ENCODE peak calls at places on chromosomes 11 and 22, in eight cellular contexts. P, U, X, N, C, A, S and E are unnamed samples.

GRCh38 chr22:45462034-45462655 is 40.5 kb upstream of the FBLN1 start:
- DNase-seq in P (no peak), U (no peak), X (no peak), N (no peak), C (no peak), A (peak), S (no peak), E (no peak)

GRCh38 chr22:45863981-45864751 is 112.8 kb downstream of the WNT7B start:
- DNase-seq in P (peak), U (peak), X (peak), N (peak), C (peak), A (peak), S (peak), E (peak)

GRCh38 chr11:20050551-20051333 is 109.5 kb downstream of the DBX1 start:
- DNase-seq in P (no peak), U (peak), X (no peak), N (no peak), C (no peak), A (peak), S (peak), E (no peak)

GRCh38 chr22:46484861-46485595 is 52.4 kb downstream of the CELSR1 start:
- DNase-seq in P (no peak), U (no peak), X (no peak), N (peak), C (no peak), A (no peak), S (peak), E (no peak)

GRCh38 chr22:35426801-35427140 is 26.8 kb downstream of the MCM5 start:
- DNase-seq in P (no peak), U (no peak), X (no peak), N (no peak), C (no peak), A (peak), S (no peak), E (no peak)

GRCh38 chr11:112961146-112961668 is at the start of gene NCAM1:
- DNase-seq in P (peak), U (peak), X (peak), N (peak), C (peak), A (peak), S (peak), E (peak)

GRCh38 chr22:33299245-33299956 is 241.2 kb upstream of the SYN3 start:
- DNase-seq in P (no peak), U (no peak), X (no peak), N (no peak), C (no peak), A (no peak), S (peak), E (no peak)

GRCh38 chr11:94025695-94026394 is 4.7 kb downstream of the HEPHL1 start:
- DNase-seq in P (no peak), U (no peak), X (no peak), N (no peak), C (no peak), A (no peak), S (peak), E (no peak)

GRCh38 chr11:63510360-63511130 is 4.7 kb downstream of the LGALS12 start:
- DNase-seq in P (no peak), U (no peak), X (peak), N (no peak), C (peak), A (no peak), S (peak), E (peak)

GRCh38 chr11:6387811-6388599 is 2.3 kb upstream of the SMPD1 start:
- DNase-seq in P (no peak), U (peak), X (no peak), N (peak), C (peak), A (no peak), S (peak), E (no peak)

GRCh38 chr11:73244589-73245240 is 26.6 kb downstream of the P2RY2 start:
- DNase-seq in P (no peak), U (peak), X (no peak), N (no peak), C (no peak), A (no peak), S (no peak), E (no peak)

GRCh38 chr11:114077482-114078305 is 18.2 kb downstream of the ZBTB16 start:
- DNase-seq in P (no peak), U (peak), X (no peak), N (no peak), C (no peak), A (no peak), S (no peak), E (no peak)

GRCh38 chr22:25153961-25154685 is 45.5 kb upstream of the CRYBB3 start:
- DNase-seq in P (no peak), U (no peak), X (peak), N (peak), C (peak), A (peak), S (peak), E (peak)

GRCh38 chr22:20228939-20229272 is 39.2 kb downstream of the RTN4R start:
- DNase-seq in P (no peak), U (no peak), X (no peak), N (no peak), C (no peak), A (no peak), S (no peak), E (no peak)

GRCh38 chr11:19874241-19874640 is 161.6 kb downstream of the NAV2 start:
- DNase-seq in P (no peak), U (no peak), X (no peak), N (no peak), C (no peak), A (no peak), S (peak), E (no peak)

GRCh38 chr11:95337972-95338429 is 107.0 kb upstream of the SESN3 start:
- DNase-seq in P (no peak), U (no peak), X (no peak), N (no peak), C (no peak), A (no peak), S (no peak), E (no peak)

GRCh38 chr11:6545917-6546605 is 49.0 kb downstream of the DNHD1 start:
- DNase-seq in P (no peak), U (no peak), X (no peak), N (no peak), C (no peak), A (no peak), S (no peak), E (peak)

GRCh38 chr11:64313491-64314145 is 3.7 kb downstream of the TRMT112 start:
- DNase-seq in P (peak), U (no peak), X (no peak), N (no peak), C (no peak), A (no peak), S (no peak), E (peak)

GRCh38 chr11:92969634-92970347 is at the start of gene MTNR1B:
- DNase-seq in P (no peak), U (no peak), X (no peak), N (no peak), C (no peak), A (peak), S (no peak), E (no peak)

GRCh38 chr11:92387882-92388281 is 163.3 kb downstream of the FAT3 start:
- DNase-seq in P (no peak), U (no peak), X (no peak), N (no peak), C (no peak), A (no peak), S (no peak), E (no peak)

GRCh38 chr11:73353422-73353821 is 22.8 kb upstream of the RELT start:
- DNase-seq in P (no peak), U (no peak), X (no peak), N (no peak), C (no peak), A (no peak), S (no peak), E (no peak)

GRCh38 chr22:49951001-49951677 is 9.4 kb upstream of the PIM3 start:
- DNase-seq in P (no peak), U (peak), X (peak), N (no peak), C (peak), A (no peak), S (no peak), E (no peak)

GRCh38 chr11:15073361-15074205 is at the start of gene CALCB:
- DNase-seq in P (no peak), U (no peak), X (peak), N (peak), C (no peak), A (peak), S (no peak), E (no peak)

GRCh38 chr11:69113646-69114340 is 41.9 kb upstream of the SMIM38 start:
- DNase-seq in P (no peak), U (no peak), X (no peak), N (no peak), C (no peak), A (no peak), S (no peak), E (no peak)

GRCh38 chr11:107969219-107969618 is 39.5 kb upstream of the CUL5 start:
- DNase-seq in P (no peak), U (no peak), X (no peak), N (no peak), C (no peak), A (no peak), S (peak), E (no peak)
- TF ChIP-seq CTCF in P (no peak), U (peak), X (no peak), N (no peak), C (no peak), A (no peak), S (peak), E (no peak)

GRCh38 chr22:21766933-21767462 is 31.4 kb upstream of the YPEL1 start:
- DNase-seq in P (no peak), U (no peak), X (peak), N (no peak), C (no peak), A (no peak), S (no peak), E (no peak)
- TF ChIP-seq CTCF in P (no peak), U (no peak), X (no peak), N (no peak), C (no peak), A (no peak), S (no peak), E (no peak)

GRCh38 chr11:24509114-24509513 is 12.3 kb downstream of the LUZP2 start:
- DNase-seq in P (no peak), U (no peak), X (no peak), N (no peak), C (no peak), A (no peak), S (peak), E (no peak)

GRCh38 chr11:24511518-24511917 is 14.7 kb downstream of the LUZP2 start:
- DNase-seq in P (no peak), U (no peak), X (no peak), N (no peak), C (no peak), A (no peak), S (peak), E (no peak)

GRCh38 chr11:24515632-24516031 is 18.8 kb downstream of the LUZP2 start:
- DNase-seq in P (no peak), U (no peak), X (no peak), N (no peak), C (no peak), A (no peak), S (no peak), E (no peak)

GRCh38 chr11:24516658-24517057 is 19.8 kb downstream of the LUZP2 start:
- DNase-seq in P (no peak), U (no peak), X (no peak), N (no peak), C (no peak), A (no peak), S (no peak), E (no peak)

DNA sequence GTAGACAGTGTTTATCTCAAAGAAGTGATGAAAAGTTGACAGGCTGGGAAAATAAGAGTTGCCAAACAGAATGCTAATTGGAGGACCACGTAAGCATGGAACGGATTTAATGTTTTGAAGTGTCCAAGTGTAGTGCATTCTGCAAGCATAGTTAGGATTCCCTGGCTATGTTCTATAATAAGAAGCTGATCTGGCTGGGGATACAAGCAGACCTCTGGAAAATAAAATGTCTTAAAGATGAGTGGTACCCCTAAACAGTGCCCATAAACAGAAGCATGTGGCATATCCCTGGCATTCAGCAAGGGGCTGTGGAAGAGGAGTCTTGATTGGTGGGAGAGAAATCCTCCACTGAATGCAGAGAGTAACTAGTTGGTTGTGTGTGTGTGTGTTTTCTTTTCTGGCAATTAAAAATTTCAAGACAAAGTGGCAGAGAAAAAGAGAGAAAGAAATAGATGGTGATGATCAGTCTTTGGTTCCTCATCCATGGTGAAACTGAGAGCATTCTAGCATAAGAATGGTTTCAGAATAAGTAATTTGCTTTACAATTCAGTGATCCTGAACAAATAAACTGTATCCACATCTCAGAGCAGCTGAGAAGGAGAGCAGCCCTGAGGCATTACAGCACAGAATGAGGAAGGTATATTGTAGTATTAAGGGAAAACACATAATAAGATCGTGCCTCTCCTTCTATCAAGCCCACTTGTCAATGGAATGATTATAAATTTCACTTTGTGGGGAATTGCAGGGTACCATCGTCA is 17.2 kb downstream of the LUZP2 start:
- DNase-seq in P (no peak), U (no peak), X (no peak), N (no peak), C (no peak), A (peak), S (no peak), E (no peak)
- TF ChIP-seq CTCF in P (no peak), U (no peak), X (no peak), N (no peak), C (no peak), A (no peak), S (no peak), E (no peak)

DNA sequence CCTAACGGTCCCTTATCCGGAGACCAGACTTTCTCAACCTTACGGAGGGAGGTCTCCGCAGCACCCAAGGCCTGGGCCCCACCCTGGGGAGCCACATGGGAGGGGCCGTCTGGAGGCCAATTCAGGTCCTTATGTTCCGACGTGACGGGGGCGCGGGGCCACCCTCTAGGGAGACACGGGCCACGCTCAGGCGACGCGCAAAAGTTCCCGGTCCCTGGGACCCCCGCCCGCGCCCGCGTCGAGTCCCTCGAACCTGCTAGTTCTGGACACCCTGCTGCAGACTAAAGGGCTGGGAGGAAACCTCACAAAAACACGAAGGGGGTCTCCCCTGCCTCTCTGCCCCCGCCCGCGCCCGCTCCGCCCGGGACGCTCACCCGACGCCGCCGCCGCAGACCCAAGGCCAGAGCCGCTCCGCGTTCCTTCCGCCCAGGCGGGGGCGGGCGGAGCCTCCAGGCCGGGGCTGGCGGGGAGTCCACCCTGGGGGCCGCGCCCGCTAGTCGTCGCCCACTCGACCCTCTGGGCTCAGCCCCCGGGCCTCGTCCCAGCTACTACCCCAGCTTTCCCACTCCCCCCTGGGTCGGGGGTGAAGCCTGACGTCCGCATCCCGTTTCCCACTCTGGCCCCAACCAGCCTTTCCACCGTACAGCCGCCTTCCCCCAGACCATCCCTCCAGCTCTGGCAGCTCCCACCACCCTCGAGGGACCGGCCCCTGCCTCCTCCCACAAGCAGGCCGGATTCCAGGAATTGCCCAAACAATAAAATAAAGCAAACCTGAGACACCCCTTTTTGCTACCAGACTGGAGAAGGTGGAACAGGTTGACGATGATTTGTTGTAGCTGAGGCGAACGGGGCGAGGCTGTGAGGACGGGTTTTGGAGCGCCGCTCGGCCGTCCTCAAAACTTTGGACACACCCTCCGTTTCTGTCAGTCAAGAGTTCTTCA is 2.7 kb downstream of the RNH1 start:
- DNase-seq in P (no peak), U (no peak), X (no peak), N (peak), C (no peak), A (no peak), S (peak), E (peak)
- TF ChIP-seq CTCF in P (no peak), U (no peak), X (no peak), N (no peak), C (no peak), A (no peak), S (no peak), E (no peak)

DNA sequence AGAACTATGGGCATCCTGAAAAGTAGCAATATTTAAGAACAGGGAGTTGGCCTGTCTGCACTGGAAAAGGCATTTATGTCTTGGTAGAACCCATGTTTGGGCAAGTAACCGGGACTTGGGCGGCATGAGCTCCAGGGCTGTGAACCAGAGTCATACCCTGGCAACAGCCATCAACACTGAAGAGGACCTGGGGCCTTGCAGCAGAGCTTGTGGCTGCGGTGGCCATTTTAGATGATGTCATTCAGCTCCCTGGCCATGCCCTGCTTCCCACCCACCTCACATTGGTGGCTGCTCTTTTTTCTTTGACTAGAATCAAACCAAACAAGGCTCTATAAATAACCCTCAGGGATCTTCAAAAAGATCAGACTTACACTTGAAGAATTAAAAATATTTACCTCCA is 26.6 kb downstream of the EHF start:
- DNase-seq in P (no peak), U (no peak), X (no peak), N (no peak), C (no peak), A (no peak), S (no peak), E (no peak)
- TF ChIP-seq CTCF in P (no peak), U (no peak), X (no peak), N (no peak), C (no peak), A (no peak), S (no peak), E (no peak)

GRCh38 chr11:104256525-104256924 is 92.6 kb upstream of the PDGFD start:
- DNase-seq in P (no peak), U (no peak), X (no peak), N (no peak), C (no peak), A (peak), S (peak), E (no peak)
- TF ChIP-seq CTCF in P (peak), U (no peak), X (no peak), N (no peak), C (no peak), A (peak), S (peak), E (peak)

GRCh38 chr11:47186937-47187681 is 875 bp upstream of the PACSIN3 start:
- DNase-seq in P (peak), U (peak), X (peak), N (peak), C (no peak), A (peak), S (peak), E (peak)
- TF ChIP-seq CTCF in P (no peak), U (peak), X (no peak), N (no peak), C (no peak), A (no peak), S (no peak), E (peak)

DNA sequence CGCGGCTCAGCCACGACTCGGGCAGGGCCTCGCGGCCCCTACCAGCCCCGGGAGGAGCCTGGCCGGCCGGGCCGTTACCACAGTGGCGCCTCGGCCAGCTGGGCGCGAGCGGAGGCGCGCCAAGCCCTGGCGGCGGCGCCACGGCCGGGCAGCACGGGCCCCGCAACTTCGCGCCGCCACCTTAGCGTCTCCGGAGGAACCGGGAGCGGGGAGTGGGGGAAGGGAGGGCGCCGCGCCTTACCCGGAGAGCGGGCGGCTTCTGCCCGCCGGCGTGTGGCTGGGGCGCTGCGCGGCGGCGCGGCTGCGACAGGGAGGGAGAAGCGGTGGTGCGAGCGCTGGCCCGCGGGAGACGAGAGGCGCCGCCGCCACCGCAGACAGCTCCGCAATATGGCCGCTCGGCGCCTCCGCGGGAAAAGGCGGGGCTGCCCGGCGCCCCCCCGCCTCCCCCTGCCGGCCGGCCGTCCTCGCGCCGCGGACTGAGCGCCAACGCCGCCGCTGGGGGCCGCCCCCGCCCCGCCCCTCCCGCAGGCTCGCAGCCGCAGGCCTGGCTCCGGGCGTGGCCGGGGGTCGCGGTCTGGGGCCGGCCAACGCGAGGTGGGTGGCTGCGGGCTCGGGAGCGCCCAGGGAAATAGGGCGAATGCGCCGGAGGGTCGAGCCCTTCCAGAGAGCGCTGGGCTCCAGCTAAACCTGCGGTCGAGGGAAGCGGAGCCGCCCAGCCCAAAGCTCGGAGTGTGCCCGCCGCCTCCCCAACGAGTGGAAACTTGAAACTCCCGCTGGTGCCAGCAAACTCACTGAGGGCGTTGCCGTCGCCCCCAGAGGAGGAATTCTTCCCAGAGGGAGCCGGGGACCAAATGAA is at the start of gene RDX:
- DNase-seq in P (peak), U (peak), X (peak), N (peak), C (peak), A (peak), S (peak), E (peak)
- TF ChIP-seq CTCF in P (no peak), U (no peak), X (peak), N (no peak), C (no peak), A (no peak), S (no peak), E (peak)